ENCODE peak calls at places on chromosomes 16 and 17, in ten cellular contexts. D, E, R, M, I, W, J, A, U and G are unnamed samples.

GRCh38 chr17:72771734-72772133 is 320.8 kb downstream of the SLC39A11 start:
- DNase-seq in J (no peak), W (no peak), M (no peak), U (no peak), D (no peak), E (no peak), I (no peak), R (no peak), A (no peak), G (no peak)

GRCh38 chr17:36850794-36851193 is 86.5 kb upstream of the LHX1 start:
- DNase-seq in I (no peak), R (no peak), D (no peak), A (no peak), E (no peak), U (peak; percentile 82), W (no peak), J (no peak), M (peak; percentile 73), G (no peak)

GRCh38 chr17:67245694-67246397 is 850 bp upstream of the HELZ start:
- DNase-seq in I (no peak), W (peak; percentile 67), J (peak; percentile 33), E (peak; percentile 86), R (peak; percentile 62), A (peak; percentile 94), M (no peak), D (peak; percentile 44), U (no peak), G (peak; percentile 84)

GRCh38 chr17:18380471-18381157 is 3.0 kb downstream of the EVPLL start:
- DNase-seq in E (no peak), I (no peak), U (no peak), J (no peak), D (no peak), W (no peak), M (no peak), R (no peak), A (no peak), G (no peak)

GRCh38 chr16:51159864-51160263 is 8.8 kb upstream of the SALL1 start:
- DNase-seq in I (no peak), W (no peak), A (peak; percentile 20), D (no peak), E (no peak), R (no peak), M (no peak), U (no peak), J (no peak), G (no peak)

GRCh38 chr17:44518032-44518431 is 14.8 kb upstream of the GPATCH8 start:
- DNase-seq in I (no peak), A (no peak), D (no peak), U (peak; percentile 44), M (no peak), W (no peak), J (no peak), R (no peak), E (no peak), G (no peak)

GRCh38 chr16:83599789-83600462 is 207.9 kb upstream of the HSBP1 start:
- DNase-seq in D (no peak), R (no peak), U (no peak), J (no peak), I (no peak), E (no peak), A (no peak), M (no peak), W (no peak), G (no peak)

GRCh38 chr17:38730526-38731379 is 612 bp downstream of the CISD3 start:
- DNase-seq in J (peak; percentile 82), U (peak; percentile 44), M (no peak), D (peak; percentile 97), R (peak; percentile 95), E (peak; percentile 47), A (peak; percentile 51), I (no peak), W (peak; percentile 89), G (peak; percentile 38)

GRCh38 chr17:7712111-7712771 is 5.3 kb upstream of the DNAH2 start:
- DNase-seq in D (no peak), A (peak; percentile 77), R (no peak), W (no peak), I (no peak), M (no peak), U (no peak), J (no peak), E (peak; percentile 53), G (peak; percentile 43)

GRCh38 chr17:7713782-7714181 is 3.8 kb upstream of the DNAH2 start:
- DNase-seq in U (no peak), E (no peak), R (no peak), I (no peak), J (no peak), W (no peak), A (no peak), M (no peak), D (no peak), G (no peak)

GRCh38 chr17:7710341-7710740 is 5.3 kb downstream of the EFNB3 start:
- DNase-seq in J (no peak), E (no peak), W (no peak), A (no peak), I (no peak), U (no peak), R (no peak), D (no peak), M (no peak), G (no peak)

GRCh38 chr17:7709031-7709430 is 4.0 kb downstream of the EFNB3 start:
- DNase-seq in U (no peak), E (no peak), D (no peak), R (no peak), A (no peak), M (no peak), I (no peak), W (no peak), J (no peak), G (no peak)

DNA sequence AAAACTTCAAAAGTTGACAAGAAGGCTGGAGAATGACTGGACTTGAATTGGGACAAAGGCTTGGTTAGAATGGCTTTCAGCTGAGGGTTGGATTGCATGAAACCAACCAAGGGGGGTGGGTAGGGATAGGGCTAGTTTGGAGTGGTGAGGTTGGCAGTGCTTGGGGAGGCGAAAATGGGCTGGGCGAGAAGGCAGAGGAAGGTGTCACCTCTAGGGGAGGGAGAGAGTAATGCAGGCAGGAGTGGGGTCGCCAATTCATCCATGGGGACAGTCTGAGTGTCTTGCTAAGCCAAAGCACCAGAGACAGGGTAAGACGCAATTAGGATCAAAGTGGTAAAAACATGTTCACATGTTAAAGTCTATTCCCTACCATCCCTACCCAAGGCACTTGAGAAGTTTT is 6.2 kb upstream of the DNAH2 start:
- DNase-seq in E (peak; percentile 54), D (no peak), U (no peak), J (no peak), W (no peak), A (peak; percentile 54), I (no peak), R (no peak), M (no peak), G (no peak)
- TF ChIP-seq CTCF in E (peak; percentile 41), D (no peak), U (peak; percentile 19), J (no peak), W (peak; percentile 11), A (peak; percentile 48), I (no peak), R (peak; percentile 11), M (peak; percentile 42), G (peak; percentile 37)

DNA sequence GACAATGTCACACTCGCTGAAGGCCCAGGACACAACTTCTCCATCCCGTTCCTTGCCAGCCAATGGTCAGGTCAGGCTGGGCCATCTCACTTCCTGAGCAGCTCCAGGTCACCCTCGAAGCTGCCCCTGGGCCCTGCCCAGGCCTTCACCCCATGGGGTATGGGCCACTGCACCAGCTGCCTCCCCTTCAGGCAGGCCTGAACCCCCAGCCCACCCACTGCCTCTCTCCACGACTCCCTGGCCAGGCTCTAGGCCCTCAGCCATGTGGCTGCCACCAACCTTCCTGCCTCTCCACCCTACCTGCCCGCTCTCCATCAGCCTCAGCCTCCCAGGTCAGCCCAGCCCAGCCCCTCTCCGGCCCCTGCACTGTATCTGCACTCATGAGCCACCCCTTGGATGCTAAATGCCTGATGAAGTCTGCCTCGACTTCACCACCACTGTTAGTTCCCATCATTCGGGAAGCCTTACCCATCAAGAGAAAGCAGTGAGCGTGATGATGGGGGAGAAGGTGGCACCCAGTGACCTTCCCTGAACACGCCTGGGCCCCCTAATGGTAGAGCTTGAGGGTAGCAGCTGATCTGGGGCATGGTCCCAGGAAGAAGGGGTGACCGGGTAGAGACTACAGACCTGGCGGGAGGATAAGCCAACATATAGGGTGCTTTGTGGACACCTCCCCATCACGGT is 30.9 kb upstream of the C16orf95 start:
- DNase-seq in U (no peak), I (no peak), D (no peak), R (no peak), A (no peak), J (no peak), W (no peak), E (no peak), M (no peak), G (no peak)
- TF ChIP-seq CTCF in U (no peak), I (no peak), D (no peak), R (no peak), A (no peak), J (no peak), W (no peak), E (no peak), M (no peak), G (no peak)

GRCh38 chr16:1631230-1631629 is 19.1 kb downstream of the CRAMP1 start:
- DNase-seq in I (no peak), W (no peak), J (no peak), A (no peak), M (no peak), D (no peak), U (no peak), R (no peak), E (no peak), G (no peak)
- TF ChIP-seq CTCF in I (no peak), W (no peak), J (no peak), A (no peak), M (peak; percentile 25), D (no peak), U (no peak), R (no peak), E (no peak), G (no peak)

GRCh38 chr17:4134756-4135155 is 8.1 kb downstream of the ZZEF1 start:
- DNase-seq in J (no peak), M (no peak), U (no peak), D (no peak), A (no peak), I (no peak), E (no peak), R (peak; percentile 36), W (no peak), G (no peak)

GRCh38 chr17:4127555-4127954 is 15.3 kb downstream of the ZZEF1 start:
- DNase-seq in D (no peak), E (no peak), U (no peak), R (no peak), W (no peak), I (no peak), J (no peak), M (no peak), A (no peak), G (no peak)

GRCh38 chr17:4135489-4135888 is 7.3 kb downstream of the ZZEF1 start:
- DNase-seq in W (no peak), D (no peak), J (no peak), E (no peak), M (no peak), R (no peak), A (no peak), I (no peak), U (no peak), G (no peak)

GRCh38 chr17:4125552-4125951 is 17.3 kb downstream of the ZZEF1 start:
- DNase-seq in M (no peak), I (no peak), U (no peak), A (no peak), J (no peak), D (no peak), E (no peak), R (no peak), W (no peak), G (no peak)

DNA sequence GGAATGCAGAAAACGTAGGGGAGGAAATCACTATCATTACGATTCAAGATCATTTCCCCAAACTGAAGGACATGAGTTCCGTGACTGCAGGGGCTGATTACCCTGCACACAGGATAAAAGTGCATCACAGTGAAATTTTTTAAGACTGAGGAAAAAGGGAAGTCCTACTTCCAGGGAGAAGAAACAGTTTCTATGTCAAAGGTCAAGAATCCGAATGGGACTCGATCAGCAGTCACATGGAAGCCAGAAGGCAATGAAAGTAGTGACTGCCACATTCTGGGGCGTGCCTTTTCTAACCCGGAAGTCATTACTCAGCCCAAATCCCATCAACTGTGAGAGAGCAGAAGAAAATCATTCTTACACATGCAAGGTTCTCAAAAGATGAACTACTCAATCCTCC is 12.1 kb downstream of the ZZEF1 start:
- DNase-seq in E (no peak), W (no peak), A (no peak), R (peak; percentile 53), D (no peak), M (no peak), U (no peak), I (no peak), J (peak; percentile 31), G (no peak)
- TF ChIP-seq CTCF in E (no peak), W (no peak), A (no peak), R (no peak), D (no peak), M (no peak), U (no peak), I (no peak), J (no peak), G (no peak)